ENCODE peak calls at places on chromosomes 5 and 9, in nine cellular contexts. O, Q, U, A, X, S, J, T and I are unnamed samples.

GRCh38 chr9:136808075-136808780 is 480 bp downstream of the RABL6 start:
- DNase-seq in O (peak), Q (peak), U (peak), A (peak), X (no peak), S (no peak), J (peak), T (no peak), I (no peak)

GRCh38 chr5:135139397-135140134 is 105.5 kb upstream of the PITX1 start:
- DNase-seq in O (no peak), Q (no peak), U (peak), A (no peak), X (peak), S (peak), J (peak), T (peak), I (no peak)

GRCh38 chr5:139137703-139138102 is 60.5 kb downstream of the SIL1 start:
- DNase-seq in O (peak), Q (no peak), U (peak), A (no peak), X (peak), S (peak), J (peak), T (no peak), I (no peak)

GRCh38 chr9:83388346-83388745 is 149.9 kb downstream of the FRMD3 start:
- DNase-seq in O (no peak), Q (no peak), U (no peak), A (no peak), X (no peak), S (no peak), J (no peak), T (no peak), I (no peak)

GRCh38 chr9:125649315-125649714 is 57.7 kb downstream of the MAPKAP1 start:
- DNase-seq in O (peak), Q (no peak), U (peak), A (no peak), X (peak), S (peak), J (peak), T (peak), I (no peak)

GRCh38 chr9:97740848-97741821 is 44.0 kb upstream of the XPA start:
- DNase-seq in O (peak), Q (no peak), U (peak), A (peak), X (no peak), S (no peak), J (peak), T (peak), I (no peak)

GRCh38 chr5:14413331-14413750 is 168.3 kb upstream of the OTULINL start:
- DNase-seq in O (no peak), Q (no peak), U (no peak), A (no peak), X (no peak), S (no peak), J (no peak), T (no peak), I (peak)

GRCh38 chr5:176391479-176391878 is 2.9 kb downstream of the HIGD2A start:
- DNase-seq in O (no peak), Q (no peak), U (no peak), A (no peak), X (no peak), S (no peak), J (no peak), T (no peak), I (no peak)

GRCh38 chr5:128216860-128217531 is 133.4 kb downstream of the SLC12A2 start:
- DNase-seq in O (no peak), Q (no peak), U (no peak), A (no peak), X (no peak), S (peak), J (no peak), T (peak), I (no peak)